ENCODE peak calls at places on chromosomes 12 and 14, in six cellular contexts. One of them, this sample, is unnamed.

GRCh38 chr14:76489667-76490066 is 113.7 kb downstream of the ESRRB start:
- DNase-seq in SK-N-SH: no peak
- DNase-seq in GM12878: no peak
- DNase-seq in K562: no peak
- DNase-seq in Panc1: no peak
- DNase-seq in HepG2: no peak
- DNase-seq in this sample: no peak

GRCh38 chr12:124927325-124928094 is 13.1 kb upstream of the UBC start:
- DNase-seq in K562: peak; percentile 78
- DNase-seq in HepG2: peak; percentile 85
- DNase-seq in SK-N-SH: peak; percentile 89
- DNase-seq in GM12878: peak; percentile 90
- DNase-seq in Panc1: no peak
- DNase-seq in this sample: peak; percentile 84

GRCh38 chr12:12835378-12836145 is 22.4 kb downstream of the DDX47 start:
- DNase-seq in SK-N-SH: no peak
- DNase-seq in HepG2: no peak
- DNase-seq in K562: no peak
- DNase-seq in GM12878: no peak
- DNase-seq in Panc1: no peak
- DNase-seq in this sample: peak; percentile 83

GRCh38 chr14:37594238-37594915 is 672 bp downstream of the FOXA1 start:
- DNase-seq in K562: peak; percentile 52
- DNase-seq in HepG2: peak; percentile 99
- DNase-seq in Panc1: peak; percentile 32
- DNase-seq in SK-N-SH: peak; percentile 53
- DNase-seq in GM12878: no peak
- DNase-seq in this sample: peak; percentile 76

GRCh38 chr14:28101992-28102391 is 664.6 kb upstream of the FOXG1 start:
- DNase-seq in GM12878: no peak
- DNase-seq in SK-N-SH: peak; percentile 3
- DNase-seq in HepG2: no peak
- DNase-seq in Panc1: no peak
- DNase-seq in K562: no peak
- DNase-seq in this sample: no peak

GRCh38 chr14:65318636-65319506 is 93.7 kb upstream of the FUT8 start:
- DNase-seq in SK-N-SH: no peak
- DNase-seq in HepG2: no peak
- DNase-seq in Panc1: no peak
- DNase-seq in GM12878: peak; percentile 80
- DNase-seq in K562: no peak
- DNase-seq in this sample: no peak

GRCh38 chr12:5244513-5244972 is 187.4 kb upstream of the NTF3 start:
- DNase-seq in Panc1: no peak
- DNase-seq in HepG2: no peak
- DNase-seq in K562: peak; percentile 16
- DNase-seq in SK-N-SH: no peak
- DNase-seq in GM12878: no peak
- DNase-seq in this sample: no peak

GRCh38 chr12:66036317-66036716 is 94.2 kb downstream of the LLPH start:
- DNase-seq in SK-N-SH: no peak
- DNase-seq in Panc1: peak; percentile 24
- DNase-seq in K562: no peak
- DNase-seq in HepG2: peak; percentile 60
- DNase-seq in GM12878: no peak
- DNase-seq in this sample: peak; percentile 82

GRCh38 chr12:57085999-57086950 is 2.6 kb upstream of the NAB2 start:
- DNase-seq in GM12878: no peak
- DNase-seq in K562: peak; percentile 64
- DNase-seq in Panc1: no peak
- DNase-seq in HepG2: peak; percentile 50
- DNase-seq in SK-N-SH: peak; percentile 72
- DNase-seq in this sample: no peak

GRCh38 chr12:100801335-100801734 is 6.8 kb downstream of the ANO4 start:
- DNase-seq in K562: no peak
- DNase-seq in GM12878: no peak
- DNase-seq in SK-N-SH: no peak
- DNase-seq in HepG2: no peak
- DNase-seq in Panc1: no peak
- DNase-seq in this sample: no peak

GRCh38 chr12:79006306-79006705 is 141.7 kb downstream of the SYT1 start:
- DNase-seq in SK-N-SH: no peak
- DNase-seq in GM12878: no peak
- DNase-seq in HepG2: no peak
- DNase-seq in Panc1: peak; percentile 10
- DNase-seq in K562: no peak
- DNase-seq in this sample: peak; percentile 12

DNA sequence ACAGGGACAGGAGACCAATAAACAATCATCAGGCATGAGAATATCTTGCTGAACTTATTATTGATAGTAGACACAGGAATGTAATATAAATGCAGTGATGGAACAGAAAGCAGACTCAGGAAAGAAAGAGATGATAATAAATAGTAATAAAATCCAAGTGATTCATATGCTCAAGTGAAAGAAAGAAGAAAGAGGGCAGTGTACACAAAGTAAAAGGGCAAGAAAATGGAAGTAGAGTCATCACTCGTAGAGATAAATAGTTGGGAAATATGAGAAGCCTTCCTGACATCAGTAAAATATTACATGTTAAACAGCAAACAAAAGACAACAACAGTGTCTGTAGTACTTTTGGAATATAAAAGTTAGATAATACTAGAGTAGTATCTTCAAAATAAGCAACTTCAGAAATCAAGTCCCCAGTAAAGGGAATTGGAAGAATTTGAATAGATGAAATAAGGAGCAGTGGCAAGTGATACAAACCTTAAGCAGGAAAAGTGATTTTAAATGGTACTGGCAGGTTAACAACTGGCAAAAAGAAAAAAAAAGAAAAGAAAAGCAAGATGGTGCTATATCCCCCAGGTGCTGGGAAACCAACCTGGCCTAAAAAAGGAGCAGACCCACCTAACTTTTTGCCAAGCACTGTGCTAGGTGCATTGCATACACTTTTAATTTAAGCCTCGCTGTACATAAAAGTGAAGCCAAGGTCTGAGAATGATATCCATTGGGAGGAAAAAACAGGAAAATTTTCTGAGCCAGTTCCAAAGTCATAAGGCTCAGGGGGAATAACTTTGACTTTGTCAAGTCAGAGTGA is 412.5 kb downstream of the RAD51B start:
- DNase-seq in K562: no peak
- DNase-seq in SK-N-SH: no peak
- DNase-seq in GM12878: no peak
- DNase-seq in Panc1: no peak
- DNase-seq in HepG2: no peak
- DNase-seq in this sample: no peak
- TF ChIP-seq SIN3A in K562: no peak
- TF ChIP-seq SIN3A in SK-N-SH: no peak
- TF ChIP-seq SIN3A in GM12878: no peak
- TF ChIP-seq SIN3A in Panc1: no peak
- TF ChIP-seq SIN3A in HepG2: no peak
- TF ChIP-seq SIN3A in this sample: no peak

DNA sequence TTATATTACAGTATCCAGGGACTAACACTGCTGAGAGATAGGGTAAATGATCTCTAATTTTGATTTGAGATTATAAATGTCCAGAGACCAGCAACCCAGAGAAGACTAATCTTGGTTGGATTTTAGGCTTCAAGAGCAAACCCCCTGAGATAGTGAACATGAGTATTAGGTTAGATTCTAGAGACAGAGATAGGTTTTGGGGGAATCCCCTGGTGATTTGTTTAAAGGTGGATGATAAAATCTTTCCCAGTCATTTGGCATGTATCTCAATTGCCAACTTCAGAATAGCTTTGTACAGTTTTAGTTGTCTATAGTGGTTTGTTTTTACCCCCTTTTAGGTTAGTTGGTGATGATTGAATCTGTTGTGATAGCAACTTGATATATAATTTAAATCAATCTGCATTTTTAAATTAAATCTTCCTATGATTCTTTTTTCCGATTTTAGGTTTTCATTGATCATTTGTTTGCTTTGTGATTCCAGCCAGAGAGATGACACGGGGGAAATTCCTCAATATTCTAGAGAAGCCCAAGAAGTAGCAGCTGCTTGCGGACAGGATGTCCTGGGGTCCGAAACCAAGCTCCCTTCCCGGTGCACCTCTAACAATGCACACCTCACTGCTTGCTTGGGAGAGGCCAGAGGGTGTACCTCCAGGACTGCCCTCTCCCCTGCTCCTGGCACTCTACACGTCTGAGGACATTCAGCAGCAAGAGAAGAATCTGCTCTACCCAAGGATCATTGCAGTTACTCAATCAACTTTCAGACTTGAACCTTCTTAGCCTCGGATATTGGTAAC is 40.6 kb upstream of the VSX2 start:
- DNase-seq in Panc1: no peak
- DNase-seq in K562: no peak
- DNase-seq in HepG2: no peak
- DNase-seq in GM12878: no peak
- DNase-seq in SK-N-SH: no peak
- DNase-seq in this sample: no peak
- TF ChIP-seq REST in Panc1: no peak
- TF ChIP-seq REST in K562: no peak
- TF ChIP-seq REST in HepG2: no peak
- TF ChIP-seq REST in GM12878: no peak
- TF ChIP-seq REST in SK-N-SH: no peak
- TF ChIP-seq REST in this sample: no peak

GRCh38 chr12:28413455-28414109 is 223.3 kb downstream of the CCDC91 start:
- DNase-seq in GM12878: no peak
- DNase-seq in Panc1: no peak
- DNase-seq in HepG2: no peak
- DNase-seq in SK-N-SH: no peak
- DNase-seq in K562: no peak
- DNase-seq in this sample: no peak
- TF ChIP-seq SIN3A in GM12878: no peak
- TF ChIP-seq SIN3A in Panc1: no peak
- TF ChIP-seq SIN3A in HepG2: no peak
- TF ChIP-seq SIN3A in SK-N-SH: no peak
- TF ChIP-seq SIN3A in K562: no peak
- TF ChIP-seq SIN3A in this sample: no peak

DNA sequence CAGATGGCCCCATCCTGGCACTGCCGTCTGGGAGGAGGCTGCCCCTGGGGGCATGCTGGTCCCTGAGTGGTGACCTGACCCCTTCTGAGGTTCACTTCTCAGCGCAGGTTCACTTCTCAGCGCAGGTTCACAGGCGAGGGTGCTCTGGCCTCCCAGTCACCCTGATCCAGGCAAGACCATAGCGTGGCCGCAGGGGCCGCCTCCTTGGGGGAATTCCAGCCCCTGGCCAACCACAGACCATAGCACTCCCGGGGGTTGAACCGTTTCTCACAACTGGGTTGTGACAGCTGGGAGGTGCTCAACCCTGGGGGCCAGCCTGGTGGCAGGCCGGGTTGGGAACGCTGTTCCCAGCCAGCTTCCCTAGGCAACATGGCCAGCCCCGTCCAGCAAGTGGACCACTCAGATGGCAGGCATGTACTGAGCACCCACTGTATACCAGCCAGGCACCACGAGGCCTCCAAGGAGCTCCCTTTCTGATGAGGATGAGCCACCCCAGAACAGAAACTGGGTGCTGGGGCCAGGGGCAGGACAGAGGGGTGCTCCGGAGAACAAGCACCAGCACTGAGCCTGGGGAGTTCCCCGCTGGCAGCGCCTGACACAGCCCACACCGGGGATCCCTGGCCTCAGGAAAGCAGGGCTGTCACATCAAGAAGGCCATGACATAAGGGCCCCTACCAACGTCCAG is 28.3 kb upstream of the ZFP36L1 start:
- DNase-seq in SK-N-SH: peak; percentile 34
- DNase-seq in GM12878: peak; percentile 83
- DNase-seq in K562: no peak
- DNase-seq in HepG2: no peak
- DNase-seq in Panc1: no peak
- DNase-seq in this sample: no peak
- TF ChIP-seq REST in SK-N-SH: no peak
- TF ChIP-seq REST in GM12878: no peak
- TF ChIP-seq REST in K562: no peak
- TF ChIP-seq REST in HepG2: no peak
- TF ChIP-seq REST in Panc1: no peak
- TF ChIP-seq REST in this sample: no peak

DNA sequence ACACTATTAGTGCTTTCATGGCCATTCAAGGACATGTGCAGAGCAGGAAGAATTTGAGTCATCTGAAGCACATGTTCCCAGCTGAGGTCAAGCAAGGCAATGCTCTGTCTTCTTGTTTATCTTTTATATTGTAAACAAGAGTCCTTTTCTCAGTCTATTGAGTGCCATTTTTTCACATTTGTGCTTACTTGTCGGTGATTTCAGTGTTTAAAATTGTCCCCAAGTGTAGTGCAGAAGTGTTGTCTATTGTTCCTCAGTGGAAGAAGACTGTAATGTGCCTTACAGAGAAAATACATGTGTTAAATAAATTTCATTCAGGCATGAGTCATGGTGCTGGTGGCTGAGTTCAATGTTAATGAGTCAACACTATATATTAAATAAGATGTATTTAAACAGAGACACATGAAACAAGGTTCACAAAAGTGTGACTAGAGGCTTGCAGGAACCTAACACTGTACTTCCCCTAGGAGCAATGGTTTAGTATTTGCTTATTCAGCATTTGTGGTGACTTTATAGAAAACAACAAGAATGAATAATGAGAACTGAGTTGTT is 391.1 kb downstream of the LRIG3 start:
- DNase-seq in GM12878: no peak
- DNase-seq in HepG2: no peak
- DNase-seq in Panc1: peak; percentile 77
- DNase-seq in K562: no peak
- DNase-seq in SK-N-SH: no peak
- DNase-seq in this sample: no peak
- TF ChIP-seq SIN3A in GM12878: no peak
- TF ChIP-seq SIN3A in HepG2: no peak
- TF ChIP-seq SIN3A in Panc1: no peak
- TF ChIP-seq SIN3A in K562: no peak
- TF ChIP-seq SIN3A in SK-N-SH: no peak
- TF ChIP-seq SIN3A in this sample: no peak

This sample was measured in HCT116.